ENCODE peak calls at places on chromosomes 5 and 9, in nine cellular contexts. M is activated CD4-positive, alpha-beta T cell treated with anti-CD3 and anti-CD28 coated beads for 36 hours; K is endothelial cell; X is breast epithelium; R is NCI-H345; W is HTR-8/SVneo; N is AG09319; Z is HFFc6; P is NCI-H1105. J is an unnamed sample.

GRCh38 chr9:4661165-4662095 is 664 bp upstream of the PLPP6 start:
- DNase-seq in K (no peak), M (no peak), Z (no peak), W (no peak), X (no peak), P (no peak), N (no peak), R (no peak), J (no peak)

GRCh38 chr9:26863074-26863473 is 29.5 kb downstream of the CAAP1 start:
- DNase-seq in P (no peak), X (no peak), W (no peak), Z (peak; percentile 19), K (no peak), M (no peak), N (no peak), R (no peak), J (no peak)

GRCh38 chr9:128107260-128107970 is 20.1 kb downstream of the PTGES2 start:
- DNase-seq in W (no peak), K (no peak), Z (no peak), N (no peak), X (no peak), M (no peak), R (no peak), P (no peak), J (no peak)

GRCh38 chr5:146540421-146540820 is 24.4 kb upstream of the GPR151 start:
- DNase-seq in X (no peak), W (no peak), R (no peak), N (no peak), P (no peak), K (no peak), M (no peak), Z (peak; percentile 30), J (no peak)

GRCh38 chr5:10120934-10121333 is 128.8 kb downstream of the ATPSCKMT start:
- DNase-seq in W (no peak), K (no peak), M (no peak), P (no peak), Z (no peak), X (no peak), R (no peak), N (no peak), J (no peak)

GRCh38 chr5:14561741-14562140 is 19.9 kb upstream of the OTULINL start:
- DNase-seq in M (no peak), Z (no peak), P (no peak), K (no peak), X (no peak), R (no peak), N (no peak), W (no peak), J (no peak)

GRCh38 chr9:91001146-91001611 is 199.6 kb downstream of the SYK start:
- DNase-seq in K (no peak), W (peak; percentile 35), R (peak; percentile 93), N (no peak), P (peak; percentile 93), M (peak; percentile 36), X (peak; percentile 69), Z (peak; percentile 67), J (peak; percentile 16)

GRCh38 chr9:128724744-128725211 is 851 bp upstream of the ZDHHC12 start:
- DNase-seq in X (peak; percentile 51), P (no peak), W (peak; percentile 57), N (peak; percentile 38), Z (peak; percentile 83), K (peak; percentile 50), R (peak; percentile 77), M (peak; percentile 70), J (peak; percentile 100)

GRCh38 chr5:178279723-178280438 is 47.3 kb upstream of the PHYKPL start:
- DNase-seq in P (peak; percentile 30), N (peak; percentile 29), W (peak; percentile 92), R (peak; percentile 81), M (peak; percentile 82), Z (peak; percentile 41), K (peak; percentile 95), X (peak; percentile 63), J (peak; percentile 3)

GRCh38 chr5:131609774-131610173 is 25.3 kb downstream of the RAPGEF6 start:
- DNase-seq in Z (no peak), K (no peak), P (no peak), M (no peak), N (no peak), R (no peak), X (no peak), W (no peak), J (no peak)

GRCh38 chr9:89046832-89047231 is 55.6 kb downstream of the S1PR3 start:
- DNase-seq in M (no peak), X (no peak), R (no peak), P (no peak), K (no peak), N (peak; percentile 12), W (no peak), Z (no peak), J (no peak)

GRCh38 chr9:83062653-83063527 is at the start of gene RASEF:
- DNase-seq in W (peak; percentile 39), P (peak; percentile 58), K (peak; percentile 51), N (no peak), M (no peak), R (no peak), Z (no peak), X (peak; percentile 45), J (no peak)

GRCh38 chr9:100587375-100587774 is 9.5 kb downstream of the CAVIN4 start:
- DNase-seq in N (no peak), Z (no peak), X (no peak), K (no peak), M (no peak), W (no peak), R (no peak), P (no peak), J (no peak)

GRCh38 chr5:54649041-54649504 is 131.5 kb downstream of the SNX18 start:
- DNase-seq in X (no peak), K (no peak), N (no peak), W (no peak), Z (no peak), P (no peak), R (no peak), M (no peak), J (no peak)

GRCh38 chr5:102857090-102857818 is 102.1 kb downstream of the PAM start:
- DNase-seq in N (no peak), P (no peak), W (no peak), Z (peak; percentile 47), K (no peak), M (no peak), X (no peak), R (no peak), J (no peak)

GRCh38 chr9:36163840-36164175 is 5.4 kb upstream of the CCIN start:
- DNase-seq in W (no peak), P (no peak), Z (peak; percentile 43), R (no peak), K (no peak), N (no peak), X (no peak), M (no peak), J (peak; percentile 52)

GRCh38 chr9:120524038-120524437 is 55.9 kb downstream of the CDK5RAP2 start:
- DNase-seq in K (no peak), Z (no peak), W (no peak), P (no peak), R (no peak), M (no peak), N (no peak), X (no peak), J (no peak)

GRCh38 chr9:2489838-2490314 is 131.7 kb upstream of the VLDLR start:
- DNase-seq in P (no peak), W (no peak), N (peak; percentile 61), R (no peak), X (no peak), M (no peak), K (no peak), Z (no peak), J (no peak)

GRCh38 chr9:109132473-109133095 is 12.8 kb upstream of the TMEM245 start:
- DNase-seq in P (no peak), Z (no peak), W (no peak), M (no peak), N (no peak), X (no peak), R (no peak), K (no peak), J (no peak)

GRCh38 chr9:88077071-88077617 is 61.1 kb downstream of the SPATA31C2 start:
- DNase-seq in R (no peak), W (no peak), K (no peak), M (no peak), X (no peak), Z (no peak), N (no peak), P (no peak), J (no peak)

GRCh38 chr5:181160-181559 is 10.1 kb upstream of the LRRC14B start:
- DNase-seq in K (no peak), M (no peak), N (no peak), W (no peak), Z (no peak), X (no peak), P (no peak), R (no peak), J (no peak)

GRCh38 chr9:18379073-18379811 is 94.7 kb upstream of the ADAMTSL1 start:
- DNase-seq in W (peak; percentile 1), X (no peak), Z (peak; percentile 57), M (no peak), P (no peak), K (no peak), N (peak; percentile 60), R (no peak), J (no peak)

GRCh38 chr5:74947961-74948613 is 81.9 kb upstream of the FAM169A start:
- DNase-seq in Z (peak; percentile 52), M (no peak), P (no peak), N (no peak), R (no peak), W (no peak), K (no peak), X (no peak), J (no peak)

GRCh38 chr5:154701181-154701580 is 54.0 kb upstream of the LARP1 start:
- DNase-seq in K (no peak), Z (no peak), P (peak; percentile 16), R (peak; percentile 73), W (no peak), X (no peak), N (no peak), M (no peak), J (no peak)

GRCh38 chr5:135477594-135477993 is 25.4 kb upstream of the TIFAB start:
- DNase-seq in K (no peak), P (no peak), W (no peak), R (no peak), X (no peak), Z (no peak), M (no peak), N (no peak), J (no peak)

GRCh38 chr9:73411494-73411893 is 259.8 kb downstream of the ANXA1 start:
- DNase-seq in N (no peak), P (no peak), M (no peak), W (no peak), K (no peak), R (no peak), X (no peak), Z (no peak), J (no peak)

GRCh38 chr9:116267021-116267420 is 113.4 kb downstream of the PAPPA start:
- DNase-seq in M (no peak), N (no peak), K (no peak), X (no peak), R (no peak), W (no peak), Z (peak; percentile 63), P (no peak), J (no peak)

GRCh38 chr5:104088876-104089778 is 526.5 kb upstream of the NUDT12 start:
- DNase-seq in R (no peak), P (no peak), W (no peak), Z (no peak), N (no peak), M (no peak), K (no peak), X (no peak), J (no peak)

GRCh38 chr5:95406426-95407093 is 15.4 kb downstream of the FAM81B start:
- DNase-seq in X (no peak), R (no peak), M (no peak), N (no peak), W (no peak), P (no peak), Z (no peak), K (no peak), J (no peak)

GRCh38 chr5:134139891-134140469 is 25.5 kb downstream of the TCF7 start:
- DNase-seq in K (no peak), Z (no peak), R (no peak), M (no peak), X (peak; percentile 16), N (no peak), P (no peak), W (no peak), J (no peak)

GRCh38 chr5:93589812-93590215 is 6.8 kb downstream of the NR2F1 start:
- DNase-seq in R (no peak), P (no peak), Z (no peak), X (no peak), W (no peak), M (no peak), K (no peak), N (no peak), J (no peak)

J was measured in NCI-H524.